ENCODE peak calls at places on chromosomes 11 and 22, in nine cellular contexts. O is gastrocnemius medialis, D is left ventricle myocardium inferior, Y is AG04450, K is esophagus squamous epithelium, E is H9, I is colonic mucosa, H is endodermal cell, Q is Peyer's patch. F is an unnamed sample. For H3K9me3, the result is how much of the 10 kb centered on the place peaks cover.

GRCh38 chr11:134312807-134313206 is 19.0 kb upstream of the GLB1L2 start:
- DNase-seq in Y (no peak), Q (no peak), H (no peak), D (no peak), E (no peak), O (no peak), I (no peak), K (no peak), F (no peak)

GRCh38 chr11:85810871-85811611 is at the start of gene SYTL2:
- DNase-seq in E (peak), K (no peak), D (peak), Q (peak), H (peak), O (peak), I (peak), Y (no peak), F (peak)

GRCh38 chr11:2321311-2321683 is 19.5 kb downstream of the TSPAN32 start:
- DNase-seq in E (no peak), Q (no peak), O (no peak), H (no peak), Y (no peak), K (no peak), D (no peak), I (no peak), F (no peak)

GRCh38 chr11:40186401-40187091 is 1272.9 kb downstream of the LRRC4C start:
- DNase-seq in Q (no peak), H (no peak), K (no peak), I (no peak), D (no peak), O (no peak), Y (no peak), E (no peak), F (no peak)

GRCh38 chr22:21016644-21017420 is 1.9 kb downstream of the P2RX6 start:
- DNase-seq in Y (no peak), E (no peak), I (no peak), Q (no peak), O (no peak), D (no peak), H (no peak), K (no peak), F (no peak)

GRCh38 chr11:113683481-113684046 is 22.5 kb downstream of the TMPRSS5 start:
- DNase-seq in K (no peak), Y (no peak), Q (no peak), D (no peak), O (no peak), H (peak), I (no peak), E (no peak), F (no peak)

GRCh38 chr11:104792861-104793260 is 105.4 kb downstream of the CASP12 start:
- DNase-seq in O (no peak), H (peak), Y (no peak), D (no peak), K (no peak), Q (no peak), I (no peak), E (no peak), F (no peak)

GRCh38 chr11:110176366-110177056 is 83.3 kb downstream of the ZC3H12C start:
- DNase-seq in D (no peak), I (no peak), K (no peak), Q (no peak), E (no peak), O (no peak), Y (no peak), H (no peak), F (no peak)

GRCh38 chr11:9776203-9776602 is 112.3 kb downstream of the SWAP70 start:
- DNase-seq in Y (no peak), O (no peak), D (no peak), K (no peak), H (no peak), I (no peak), E (no peak), Q (no peak), F (no peak)

GRCh38 chr11:86676533-86677154 is 4.2 kb upstream of the ME3 start:
- DNase-seq in E (peak), D (no peak), O (no peak), K (no peak), Y (no peak), Q (no peak), H (peak), I (no peak), F (no peak)

GRCh38 chr11:118343981-118344521 is at the start of gene CD3G:
- DNase-seq in H (no peak), Y (no peak), E (no peak), K (no peak), Q (peak), O (no peak), D (no peak), I (no peak), F (no peak)

GRCh38 chr11:113265343-113265742 is 49.0 kb upstream of the TTC12 start:
- DNase-seq in O (no peak), H (no peak), K (no peak), I (no peak), Y (no peak), E (no peak), D (no peak), Q (no peak), F (no peak)

GRCh38 chr11:2539761-2540520 is 95.1 kb downstream of the KCNQ1 start:
- DNase-seq in D (peak), Y (no peak), E (no peak), Q (no peak), O (no peak), K (no peak), H (peak), I (no peak), F (no peak)

GRCh38 chr22:24559471-24559870 is 3.7 kb downstream of the SNRPD3 start:
- DNase-seq in Q (no peak), D (no peak), O (no peak), E (no peak), I (no peak), K (no peak), H (no peak), Y (no peak), F (no peak)

GRCh38 chr22:17781319-17782031 is 7.2 kb upstream of the BID start:
- DNase-seq in D (no peak), H (no peak), E (no peak), Q (no peak), K (no peak), Y (peak), I (no peak), O (no peak), F (no peak)

GRCh38 chr22:47259049-47259448 is 496.6 kb downstream of the TBC1D22A start:
- DNase-seq in Q (no peak), O (no peak), H (no peak), Y (no peak), E (no peak), D (no peak), I (no peak), K (no peak), F (no peak)

GRCh38 chr22:47260551-47260950 is 498.1 kb downstream of the TBC1D22A start:
- DNase-seq in E (no peak), O (no peak), H (no peak), K (no peak), Y (no peak), I (no peak), D (no peak), Q (no peak), F (no peak)

GRCh38 chr22:47259990-47260389 is 497.5 kb downstream of the TBC1D22A start:
- DNase-seq in I (no peak), D (no peak), Y (no peak), H (no peak), K (no peak), E (no peak), O (no peak), Q (no peak), F (no peak)

GRCh38 chr22:47251911-47252310 is 489.5 kb downstream of the TBC1D22A start:
- DNase-seq in H (no peak), O (no peak), K (no peak), Y (no peak), E (no peak), I (no peak), D (no peak), Q (peak), F (no peak)

DNA sequence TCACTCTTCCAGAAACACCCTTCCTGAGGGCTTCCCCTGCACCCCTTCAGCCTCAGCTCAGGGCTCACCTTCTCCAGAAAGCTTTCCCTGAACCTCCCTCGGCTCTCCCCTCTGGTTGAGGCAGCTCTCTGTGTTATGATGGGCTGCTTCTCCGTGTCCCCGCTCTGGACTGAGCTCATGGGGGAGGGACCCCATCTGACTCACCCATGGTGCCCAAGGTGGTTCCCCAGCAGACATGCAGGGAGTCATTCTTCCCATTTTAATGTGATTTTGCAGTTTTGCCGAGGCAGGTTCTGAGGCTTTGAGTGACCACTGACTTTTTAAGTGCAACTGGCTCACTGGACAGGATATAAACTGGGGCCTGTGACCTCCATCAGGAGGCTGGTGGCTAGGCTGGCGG is 495.1 kb downstream of the TBC1D22A start:
- DNase-seq in E (no peak), K (no peak), Q (no peak), D (no peak), Y (no peak), H (peak), I (no peak), O (no peak), F (no peak)
- H3K9me3 ChIP-seq in E (half or more), K (under half), Q (under half), D (under half), Y (under half), H (under half), I (under half), O (under half), F (under half)

GRCh38 chr22:38566726-38567504 is 3.1 kb downstream of the DMC1 start:
- DNase-seq in E (no peak), H (no peak), K (no peak), I (no peak), Y (no peak), D (no peak), Q (no peak), O (no peak), F (no peak)
- H3K27ac ChIP-seq in E (no peak), H (no peak), K (no peak), I (no peak), Y (no peak), D (no peak), Q (no peak), O (no peak), F (no peak)

DNA sequence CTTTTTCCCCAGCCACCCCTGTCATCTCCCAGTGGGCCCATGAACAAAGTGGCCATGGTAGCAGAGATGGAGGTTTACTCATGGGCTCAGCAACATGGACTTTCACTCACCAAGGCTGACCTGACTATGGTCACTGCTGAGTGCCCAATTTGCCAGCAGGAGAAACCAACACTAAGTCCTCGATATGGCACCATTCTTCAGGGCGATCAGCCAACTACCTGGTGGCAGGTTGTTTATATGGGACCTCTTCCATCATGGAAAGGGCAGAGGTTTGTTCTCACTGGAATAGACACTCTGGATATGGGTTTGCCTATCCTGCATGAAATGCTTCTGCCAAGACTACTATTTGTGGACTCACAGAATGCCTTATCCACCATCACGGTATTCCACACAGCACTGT is 1009.1 kb downstream of the NTM start:
- DNase-seq in Q (no peak), E (no peak), Y (no peak), D (no peak), I (no peak), K (no peak), H (no peak), O (no peak), F (no peak)
- H3K9me3 ChIP-seq in Q (under half), E (under half), Y (under half), D (under half), I (under half), K (under half), H (under half), O (under half), F (under half)

GRCh38 chr11:69826773-69827172 is 7.6 kb upstream of the FGF3 start:
- DNase-seq in D (no peak), O (no peak), K (no peak), E (no peak), I (no peak), H (no peak), Q (no peak), Y (no peak), F (no peak)
- H3K27ac ChIP-seq in D (no peak), O (no peak), K (no peak), E (no peak), I (no peak), H (no peak), Q (no peak), Y (no peak), F (no peak)